ENCODE peak calls at places on chromosomes 4 and X, in six cellular contexts. S is ovary, L is IMR-90, A is fibroblast of villous mesenchyme, Z is endodermal cell, M is fibroblast of lung. E is an unnamed sample.

GRCh38 chr4:114281561-114281960 is 302.1 kb upstream of the ARSJ start:
- DNase-seq in L (peak), A (no peak), S (no peak), M (peak), Z (no peak), E (no peak)

GRCh38 chrX:2642791-2643190 is 48.3 kb upstream of the CD99 start:
- DNase-seq in A (no peak), Z (no peak), M (peak), L (no peak), S (no peak), E (no peak)

GRCh38 chr4:127759893-127760292 is 22.2 kb upstream of the HSPA4L start:
- DNase-seq in L (peak), S (no peak), A (no peak), M (no peak), Z (no peak), E (no peak)

GRCh38 chr4:3041192-3042142 is 32.9 kb downstream of the HTT-AS start:
- DNase-seq in A (peak), Z (peak), M (peak), L (peak), S (peak), E (peak)

GRCh38 chrX:53163436-53163835 is 61.6 kb downstream of the KDM5C start:
- DNase-seq in A (no peak), M (no peak), L (no peak), S (no peak), Z (peak), E (no peak)

GRCh38 chr4:86493460-86493859 is 100.7 kb upstream of the PTPN13 start:
- DNase-seq in Z (no peak), L (peak), A (no peak), S (no peak), M (peak), E (no peak)

GRCh38 chr4:121252224-121252806 is 88.2 kb upstream of the TNIP3 start:
- DNase-seq in M (peak), L (peak), A (peak), Z (peak), S (peak), E (no peak)

GRCh38 chrX:115493015-115493414 is 68.0 kb upstream of the PLS3 start:
- DNase-seq in M (no peak), A (no peak), S (no peak), Z (no peak), L (no peak), E (no peak)

GRCh38 chr4:53688186-53688790 is 97.0 kb upstream of the LNX1 start:
- DNase-seq in Z (no peak), S (no peak), M (peak), L (peak), A (peak), E (no peak)

GRCh38 chrX:39948564-39948963 is 149.2 kb downstream of the BCOR start:
- DNase-seq in M (no peak), Z (peak), A (no peak), S (no peak), L (no peak), E (no peak)

GRCh38 chrX:56233682-56234081 is 1.5 kb downstream of the KLF8 start:
- DNase-seq in S (peak), L (no peak), M (peak), A (peak), Z (peak), E (peak)

GRCh38 chrX:48492293-48492910 is 16.4 kb upstream of the PORCN start:
- DNase-seq in S (no peak), A (peak), Z (no peak), L (peak), M (no peak), E (no peak)

GRCh38 chr4:40978548-40978947 is 228.8 kb downstream of the NSUN7 start:
- DNase-seq in A (no peak), Z (no peak), L (peak), S (no peak), M (peak), E (no peak)

GRCh38 chr4:22434895-22435294 is 81.0 kb downstream of the ADGRA3 start:
- DNase-seq in A (peak), S (no peak), Z (peak), L (peak), M (peak), E (no peak)

GRCh38 chrX:115898382-115899001 is 272.1 kb upstream of the AGTR2 start:
- DNase-seq in A (peak), Z (peak), S (peak), L (peak), M (no peak), E (peak)

GRCh38 chr4:74794341-74794801 is at the start of gene BTC:
- DNase-seq in M (peak), L (no peak), Z (peak), A (no peak), S (peak), E (no peak)

GRCh38 chrX:103210056-103210455 is 4.9 kb upstream of the BEX4 start:
- DNase-seq in Z (no peak), A (no peak), M (no peak), L (no peak), S (no peak), E (no peak)

GRCh38 chrX:103215768-103216085 is 819 bp downstream of the BEX4 start:
- DNase-seq in Z (peak), M (no peak), S (no peak), L (no peak), A (no peak), E (no peak)

GRCh38 chrX:103212749-103213457 is 2.0 kb upstream of the BEX4 start:
- DNase-seq in Z (no peak), L (no peak), S (no peak), A (no peak), M (no peak), E (no peak)

GRCh38 chrX:103215037-103215767 is at the start of gene BEX4:
- DNase-seq in M (peak), Z (peak), L (peak), A (peak), S (peak), E (peak)

DNA sequence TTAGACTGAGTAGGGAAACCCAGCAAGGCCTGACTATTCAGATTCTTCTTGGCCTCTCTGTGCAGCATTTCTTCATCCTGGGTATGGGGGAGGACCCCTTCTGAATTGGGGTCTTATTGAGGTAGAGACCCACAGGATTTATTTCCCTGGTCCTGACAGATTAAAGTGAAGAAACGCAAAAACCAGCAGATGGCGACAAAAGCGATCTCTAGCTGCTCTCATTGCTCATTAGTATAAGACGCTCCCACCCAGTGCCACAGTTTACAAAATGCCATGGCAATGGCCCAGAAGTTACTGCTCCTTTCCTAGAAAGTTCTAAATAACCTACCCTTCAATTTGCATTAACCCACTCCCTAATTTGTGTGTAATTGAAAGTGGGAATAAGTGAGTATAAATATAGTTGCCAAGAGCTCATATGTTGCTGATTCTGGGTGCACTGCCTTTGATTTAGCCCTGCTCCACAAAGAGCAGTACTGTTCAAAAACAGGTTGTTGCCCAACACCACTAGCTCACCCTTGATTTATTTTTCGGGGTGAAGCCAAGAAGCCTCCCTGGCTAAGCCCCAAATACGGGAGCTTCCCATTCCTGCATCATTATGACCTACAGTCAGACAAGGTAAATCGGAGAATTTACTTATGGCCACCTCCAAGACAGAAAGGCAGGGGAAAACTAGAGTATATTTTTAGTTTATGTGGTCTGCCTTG is 3.7 kb upstream of the BEX4 start:
- DNase-seq in Z (peak), S (no peak), M (peak), L (peak), A (peak), E (no peak)
- TF ChIP-seq CTCF in Z (peak), S (no peak), M (peak), L (peak), A (peak), E (no peak)

DNA sequence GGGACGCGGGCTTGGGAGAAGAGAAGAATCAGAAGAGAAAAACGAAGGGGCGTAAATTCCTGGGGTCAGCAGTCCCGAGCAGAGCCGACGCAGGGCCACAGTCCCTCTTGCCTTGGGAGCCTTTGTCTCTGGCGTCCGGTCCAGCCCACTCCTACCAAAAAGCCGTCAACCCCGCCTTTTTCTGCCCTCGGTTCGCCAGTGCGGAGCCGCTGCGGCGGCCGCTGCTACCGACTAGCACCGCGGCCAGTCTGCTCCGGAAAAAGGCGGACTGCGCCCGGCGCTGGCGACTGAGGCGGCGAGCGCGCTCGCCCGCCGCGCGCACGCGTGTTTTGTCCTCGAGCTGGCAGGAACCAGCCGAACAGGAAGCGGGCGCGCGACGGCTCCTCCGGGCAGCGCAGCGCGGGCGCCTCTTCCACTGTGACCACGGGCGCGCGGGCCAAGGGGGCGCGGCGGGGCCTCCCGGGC is 502 bp downstream of the HNRNPDL start:
- DNase-seq in A (no peak), L (no peak), S (no peak), M (peak), Z (no peak), E (no peak)
- TF ChIP-seq CTCF in A (no peak), L (no peak), S (no peak), M (no peak), Z (no peak), E (peak)

GRCh38 chrX:111360839-111361238 is 51.2 kb downstream of the DCX start:
- DNase-seq in L (no peak), A (no peak), M (no peak), Z (peak), S (no peak), E (no peak)
- TF ChIP-seq CTCF in L (no peak), A (peak), M (no peak), Z (peak), S (no peak), E (no peak)

GRCh38 chr4:150217192-150217591 is 138.9 kb downstream of the DCLK2 start:
- DNase-seq in A (peak), S (no peak), M (peak), Z (no peak), L (peak), E (no peak)
- TF ChIP-seq CTCF in A (peak), S (no peak), M (peak), Z (peak), L (peak), E (no peak)

GRCh38 chr4:26059391-26060154 is 145.6 kb downstream of the SMIM20 start:
- DNase-seq in Z (no peak), L (no peak), A (no peak), M (no peak), S (no peak), E (no peak)

GRCh38 chr4:26062221-26062620 is 148.2 kb downstream of the SMIM20 start:
- DNase-seq in M (peak), S (no peak), A (peak), Z (no peak), L (peak), E (no peak)

GRCh38 chr4:26060286-26060685 is 146.3 kb downstream of the SMIM20 start:
- DNase-seq in M (peak), S (no peak), Z (no peak), L (peak), A (no peak), E (no peak)

GRCh38 chr4:26058537-26058936 is 144.5 kb downstream of the SMIM20 start:
- DNase-seq in Z (no peak), S (no peak), M (no peak), L (no peak), A (no peak), E (no peak)

DNA sequence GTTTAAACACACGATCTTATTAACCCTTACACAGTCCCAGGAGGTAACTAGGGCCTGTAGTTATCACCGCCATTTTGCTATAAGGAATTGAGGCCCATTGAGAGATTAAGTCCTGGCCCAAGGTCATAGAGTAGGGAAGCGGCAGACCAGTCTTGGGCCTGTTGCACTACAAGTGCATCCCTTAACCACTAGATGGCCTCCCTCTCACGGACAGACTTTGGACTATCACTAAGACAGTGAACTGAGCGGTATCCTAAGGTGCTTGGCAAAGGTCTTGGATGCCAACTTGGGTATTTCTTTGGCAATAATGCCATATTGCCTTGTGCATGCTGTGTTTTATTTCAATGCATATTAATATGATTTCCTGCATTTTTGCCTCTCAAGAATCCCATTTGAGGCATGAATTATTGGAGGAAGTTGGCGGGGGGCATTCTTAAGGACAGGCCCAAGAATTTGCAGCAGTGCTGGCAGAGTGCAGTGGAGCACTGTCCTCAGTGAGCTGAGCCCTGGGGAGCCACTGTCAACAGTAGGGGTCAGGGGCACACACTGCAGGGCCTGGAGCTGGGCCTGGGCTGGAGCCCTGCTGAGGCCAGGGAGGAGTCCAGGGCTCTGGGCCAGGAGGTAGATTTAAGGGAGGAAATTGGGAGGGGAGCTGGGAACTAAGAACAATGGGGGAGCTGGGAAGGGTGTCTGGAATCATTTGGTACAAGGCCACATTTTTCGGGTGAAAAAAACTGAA is 147.4 kb downstream of the SMIM20 start:
- DNase-seq in Z (peak), M (peak), L (peak), A (peak), S (no peak), E (no peak)
- TF ChIP-seq CTCF in Z (peak), M (peak), L (peak), A (peak), S (no peak), E (no peak)

DNA sequence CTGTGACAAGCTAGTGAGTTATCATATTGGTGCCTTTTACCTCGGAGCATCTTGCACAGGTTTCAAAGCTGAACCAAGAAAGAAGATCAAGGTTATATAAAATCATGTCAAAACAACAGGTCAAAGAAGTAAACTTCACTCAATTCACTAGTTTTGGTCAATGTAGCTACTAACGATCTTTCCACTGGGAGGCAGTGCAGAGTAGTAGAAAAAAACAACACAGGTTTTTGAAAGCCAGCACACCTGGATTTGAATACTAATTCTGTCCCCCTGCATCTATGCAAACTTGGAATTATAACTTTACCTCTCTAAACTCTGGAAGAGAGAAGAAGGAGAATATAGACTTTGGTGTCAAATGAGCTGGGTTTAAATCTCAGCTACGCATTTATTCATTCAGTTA is 266.1 kb downstream of the GRIA3 start:
- DNase-seq in A (peak), S (no peak), Z (peak), M (no peak), L (peak), E (no peak)
- TF ChIP-seq CTCF in A (peak), S (no peak), Z (peak), M (peak), L (peak), E (no peak)

GRCh38 chrX:126137899-126138298 is 28.2 kb downstream of the DCAF12L2 start:
- DNase-seq in Z (peak), A (no peak), S (no peak), M (no peak), L (no peak), E (no peak)
- TF ChIP-seq CTCF in Z (peak), A (no peak), S (no peak), M (no peak), L (no peak), E (no peak)

GRCh38 chr4:112767386-112767785 is 130.4 kb downstream of the LARP7 start:
- DNase-seq in L (no peak), Z (no peak), A (no peak), M (no peak), S (no peak), E (no peak)

GRCh38 chr4:112765317-112765989 is 128.5 kb downstream of the LARP7 start:
- DNase-seq in A (peak), L (peak), Z (peak), S (no peak), M (peak), E (no peak)

GRCh38 chr4:112770111-112770510 is 133.2 kb downstream of the LARP7 start:
- DNase-seq in S (no peak), Z (peak), A (no peak), M (no peak), L (no peak), E (no peak)

GRCh38 chr4:112766422-112766821 is 129.5 kb downstream of the LARP7 start:
- DNase-seq in S (no peak), Z (peak), M (peak), A (peak), L (peak), E (no peak)
- TF ChIP-seq CTCF in S (no peak), Z (peak), M (peak), A (peak), L (peak), E (no peak)

DNA sequence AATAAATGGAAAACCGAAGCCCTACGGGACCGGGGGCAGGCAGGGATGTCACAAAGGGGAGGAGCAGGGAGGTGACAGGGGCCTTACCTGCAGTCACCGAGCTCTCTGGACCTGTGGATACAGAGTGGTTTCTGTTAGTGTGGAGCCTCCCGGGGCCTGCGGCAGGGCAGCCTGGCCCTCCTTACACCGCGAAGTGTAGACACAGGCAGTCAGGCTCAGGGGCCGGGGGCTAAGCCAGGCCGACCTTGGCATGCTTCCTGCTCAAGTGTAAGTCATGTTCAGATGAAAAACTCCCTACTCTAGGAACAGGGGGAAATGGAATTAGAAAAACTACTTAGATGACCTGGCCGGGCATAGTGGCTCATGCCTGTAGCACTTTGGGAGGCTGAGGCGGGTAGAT is 4.3 kb downstream of the FAM3A start:
- DNase-seq in Z (no peak), A (no peak), M (no peak), L (no peak), S (peak), E (no peak)
- TF ChIP-seq CTCF in Z (no peak), A (no peak), M (no peak), L (no peak), S (no peak), E (no peak)

E was measured in activated B cell treated with CpG ODN at 0.5 μM for 24 hours.